ENCODE peak calls at places on chromosomes 5 and 9, in seven cellular contexts. O, K, A, R, L, H and U are unnamed samples. For H3K4me1, the result is how much of the 10 kb centered on the place peaks cover.

GRCh38 chr5:138686668-138687067 is 66.6 kb upstream of the CTNNA1 start:
- DNase-seq in O (no peak), K (no peak), A (no peak), R (no peak), L (no peak), H (no peak), U (no peak)

GRCh38 chr9:124003636-124004349 is 7.8 kb upstream of the LHX2 start:
- DNase-seq in O (no peak), K (no peak), A (no peak), R (no peak), L (no peak), H (no peak), U (no peak)

GRCh38 chr5:98755406-98755805 is 18.1 kb upstream of the RGMB start:
- DNase-seq in O (no peak), K (no peak), A (no peak), R (no peak), L (no peak), H (no peak), U (no peak)

GRCh38 chr5:169100735-169101075 is 200.2 kb downstream of the SLIT3 start:
- DNase-seq in O (no peak), K (no peak), A (no peak), R (no peak), L (no peak), H (no peak), U (no peak)

GRCh38 chr9:113221800-113222481 is 597 bp downstream of the SLC31A1 start:
- DNase-seq in O (no peak), K (no peak), A (no peak), R (no peak), L (no peak), H (no peak), U (no peak)

GRCh38 chr9:123893831-123894460 is 36.0 kb downstream of the DENND1A start:
- DNase-seq in O (no peak), K (no peak), A (no peak), R (no peak), L (no peak), H (no peak), U (no peak)

GRCh38 chr9:4069457-4070162 is 230.3 kb downstream of the GLIS3 start:
- DNase-seq in O (no peak), K (no peak), A (no peak), R (no peak), L (no peak), H (no peak), U (no peak)

GRCh38 chr5:23445573-23445972 is 61.8 kb upstream of the PRDM9 start:
- DNase-seq in O (no peak), K (no peak), A (no peak), R (no peak), L (no peak), H (no peak), U (no peak)

GRCh38 chr9:89384783-89385182 is 66.5 kb downstream of the SECISBP2 start:
- DNase-seq in O (no peak), K (no peak), A (no peak), R (no peak), L (peak), H (no peak), U (no peak)

GRCh38 chr5:163619951-163620350 is 114.5 kb downstream of the MAT2B start:
- DNase-seq in O (no peak), K (no peak), A (no peak), R (no peak), L (no peak), H (no peak), U (no peak)

GRCh38 chr9:112894031-112894430 is 3.4 kb upstream of the SLC46A2 start:
- DNase-seq in O (no peak), K (no peak), A (no peak), R (no peak), L (no peak), H (no peak), U (no peak)

GRCh38 chr5:43039468-43040286 is 442 bp downstream of the ANXA2R start:
- DNase-seq in O (peak), K (peak), A (peak), R (peak), L (peak), H (peak), U (peak)

GRCh38 chr5:6583049-6583880 is 49.6 kb downstream of the NSUN2 start:
- DNase-seq in O (no peak), K (peak), A (peak), R (peak), L (no peak), H (peak), U (no peak)

GRCh38 chr9:73595036-73595545 is 443.4 kb downstream of the ANXA1 start:
- DNase-seq in O (no peak), K (no peak), A (no peak), R (no peak), L (no peak), H (no peak), U (no peak)

GRCh38 chr9:114990901-114991300 is 60.5 kb upstream of the TNFSF8 start:
- DNase-seq in O (no peak), K (no peak), A (no peak), R (no peak), L (no peak), H (no peak), U (no peak)

GRCh38 chr9:36101916-36102741 is 34.4 kb upstream of the GLIPR2 start:
- DNase-seq in O (no peak), K (no peak), A (no peak), R (no peak), L (no peak), H (no peak), U (no peak)

GRCh38 chr5:178670486-178670885 is 43.6 kb upstream of the CLK4 start:
- DNase-seq in O (no peak), K (no peak), A (no peak), R (no peak), L (no peak), H (no peak), U (no peak)
- H3K27ac ChIP-seq in O (no peak), K (no peak), A (no peak), R (no peak), L (no peak), H (no peak), U (no peak)

GRCh38 chr5:21219255-21219654 is 1231.3 kb upstream of the CDH18 start:
- DNase-seq in O (no peak), K (no peak), A (no peak), R (no peak), L (no peak), H (no peak), U (no peak)
- H3K4me3 ChIP-seq in O (no peak), K (no peak), A (no peak), R (no peak), L (no peak), H (no peak), U (no peak)

GRCh38 chr9:86943223-86943870 is 4.0 kb downstream of the GAS1 start:
- DNase-seq in O (peak), K (no peak), A (no peak), R (no peak), L (no peak), H (peak), U (no peak)
- H3K4me1 ChIP-seq in O (under half), K (under half), A (under half), R (under half), L (under half), H (under half), U (under half)

GRCh38 chr5:69414885-69415583 is at the start of gene MARVELD2:
- DNase-seq in O (no peak), K (peak), A (peak), R (peak), L (peak), H (peak), U (peak)
- H3K27ac ChIP-seq in O (no peak), K (no peak), A (no peak), R (peak), L (peak), H (peak), U (peak)

GRCh38 chr5:5018560-5018935 is 121.6 kb upstream of the ADAMTS16 start:
- DNase-seq in O (no peak), K (no peak), A (no peak), R (no peak), L (no peak), H (no peak), U (no peak)
- H3K4me3 ChIP-seq in O (no peak), K (no peak), A (no peak), R (no peak), L (no peak), H (no peak), U (no peak)

GRCh38 chr5:151141535-151141934 is 16.0 kb downstream of the ANXA6 start:
- DNase-seq in O (peak), K (no peak), A (peak), R (no peak), L (peak), H (no peak), U (peak)
- H3K4me1 ChIP-seq in O (half or more), K (half or more), A (under half), R (under half), L (half or more), H (under half), U (half or more)

DNA sequence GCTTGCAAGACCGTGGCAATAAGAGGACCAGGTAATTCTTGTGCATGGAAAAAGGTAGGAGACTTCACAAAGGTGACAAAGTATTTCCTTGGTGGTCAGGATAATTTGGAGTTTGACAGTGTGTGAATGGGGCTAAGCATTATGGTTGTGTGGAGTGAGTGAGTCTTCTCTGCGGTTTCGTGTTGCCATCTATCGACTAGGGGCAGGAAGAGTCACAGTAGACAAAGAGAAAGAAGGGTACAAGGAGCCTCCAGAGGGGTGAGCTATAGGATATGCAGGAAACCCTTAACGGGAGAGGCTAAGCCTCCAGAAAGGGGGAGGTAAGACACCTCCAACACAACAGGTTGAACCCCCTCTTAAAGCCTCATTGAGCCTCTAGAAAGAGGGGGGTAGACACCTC is 64.0 kb upstream of the RANBP6 start:
- DNase-seq in O (no peak), K (no peak), A (no peak), R (no peak), L (no peak), H (no peak), U (no peak)
- H3K27ac ChIP-seq in O (no peak), K (no peak), A (no peak), R (no peak), L (no peak), H (peak), U (no peak)

GRCh38 chr9:92295827-92296258 is 2.3 kb upstream of the IARS1 start:
- DNase-seq in O (no peak), K (no peak), A (no peak), R (no peak), L (no peak), H (no peak), U (no peak)

GRCh38 chr9:92293075-92293354 is 482 bp downstream of the IARS1 start:
- DNase-seq in O (no peak), K (no peak), A (no peak), R (no peak), L (no peak), H (no peak), U (no peak)

GRCh38 chr9:92295240-92295790 is 1.8 kb upstream of the IARS1 start:
- DNase-seq in O (no peak), K (no peak), A (no peak), R (no peak), L (no peak), H (peak), U (no peak)

GRCh38 chr9:92293452-92294296 is at the start of gene IARS1:
- DNase-seq in O (peak), K (peak), A (peak), R (peak), L (peak), H (peak), U (peak)

DNA sequence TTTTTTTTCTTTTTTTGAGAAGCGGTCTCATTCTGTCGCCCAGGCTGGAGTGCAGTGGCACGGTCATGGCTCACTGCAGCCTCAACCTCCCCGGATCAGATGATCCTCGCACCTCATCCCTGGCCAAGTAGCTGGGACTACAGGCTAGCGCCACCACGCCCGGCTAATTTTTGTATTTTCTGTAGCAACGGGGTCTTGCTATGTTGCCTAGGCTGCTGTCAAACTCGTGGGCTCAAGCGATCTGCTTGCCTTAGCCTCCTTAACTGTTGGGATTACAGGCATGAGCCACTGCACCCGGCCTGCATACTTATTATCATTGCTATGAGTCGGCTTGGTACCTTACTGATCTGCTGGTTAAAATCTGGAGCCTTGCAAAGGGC is 790 bp upstream of the IARS1 start:
- DNase-seq in O (peak), K (no peak), A (no peak), R (no peak), L (peak), H (no peak), U (no peak)
- H3K4me3 ChIP-seq in O (peak), K (peak), A (peak), R (peak), L (peak), H (peak), U (peak)